ENCODE peak calls at places on chromosomes 11 and 22, in seven cellular contexts. S is AG04450; C is A549; A is BJ; K is upper lobe of left lung; N is foreskin fibroblast; Z is CD4-positive, alpha-beta memory T cell. H is an unnamed sample.

GRCh38 chr11:47726878-47727514 is 11.8 kb upstream of the AGBL2 start:
- DNase-seq in S (no peak), K (no peak), C (no peak), N (no peak), A (no peak), Z (no peak), H (no peak)

GRCh38 chr11:123473941-123474668 is 44.0 kb downstream of the GRAMD1B start:
- DNase-seq in N (peak), K (no peak), C (peak), S (peak), Z (no peak), A (peak), H (peak)

GRCh38 chr11:19071255-19071654 is 10.7 kb upstream of the MRGPRX2 start:
- DNase-seq in C (peak), Z (peak), K (peak), S (peak), A (peak), N (peak), H (peak)

GRCh38 chr22:25564320-25564978 is at the start of gene GRK3:
- DNase-seq in S (no peak), N (peak), C (peak), K (peak), A (no peak), Z (peak), H (no peak)

GRCh38 chr11:121762820-121763219 is 310.1 kb upstream of the SORL1-AS1 start:
- DNase-seq in A (no peak), K (no peak), S (no peak), Z (no peak), N (peak), C (no peak), H (peak)

GRCh38 chr11:65043881-65044501 is 3.0 kb downstream of the SAC3D1 start:
- DNase-seq in S (no peak), K (peak), C (no peak), Z (no peak), A (peak), N (peak), H (no peak)

GRCh38 chr11:832529-833113 is at the start of gene CD151:
- DNase-seq in C (no peak), N (peak), K (no peak), S (no peak), Z (no peak), A (no peak), H (no peak)

GRCh38 chr11:133903875-133904817 is 52.6 kb downstream of the IGSF9B start:
- DNase-seq in S (no peak), N (no peak), A (no peak), K (peak), Z (no peak), C (no peak), H (no peak)

GRCh38 chr11:130646881-130647280 is 198.4 kb downstream of the ADAMTS15 start:
- DNase-seq in C (no peak), A (no peak), N (no peak), K (no peak), Z (no peak), S (no peak), H (no peak)

GRCh38 chr11:105057432-105057831 is 12.3 kb upstream of the CARD16 start:
- DNase-seq in N (no peak), C (no peak), S (no peak), A (no peak), Z (no peak), K (no peak), H (no peak)

GRCh38 chr11:34242037-34242625 is 115.7 kb downstream of the ABTB2 start:
- DNase-seq in N (peak), C (peak), S (no peak), Z (no peak), A (no peak), K (no peak), H (no peak)

GRCh38 chr11:129372609-129373488 is 2.8 kb upstream of the BARX2 start:
- DNase-seq in S (no peak), A (no peak), K (no peak), N (peak), C (no peak), Z (no peak), H (no peak)

GRCh38 chr11:130601141-130601540 is 152.7 kb downstream of the ADAMTS15 start:
- DNase-seq in N (peak), K (peak), A (no peak), C (no peak), Z (no peak), S (no peak), H (no peak)

GRCh38 chr11:48081151-48082010 is 101.0 kb downstream of the PTPRJ start:
- DNase-seq in C (no peak), Z (no peak), A (no peak), N (peak), S (no peak), K (peak), H (no peak)

GRCh38 chr22:28108851-28109250 is 189.8 kb upstream of the PITPNB start:
- DNase-seq in K (no peak), Z (no peak), S (no peak), C (no peak), A (no peak), N (no peak), H (no peak)

GRCh38 chr22:40324468-40325305 is 21.6 kb upstream of the ADSL start:
- DNase-seq in N (no peak), A (no peak), Z (peak), S (no peak), C (no peak), K (no peak), H (no peak)

GRCh38 chr22:49052023-49052538 is 775.6 kb downstream of the BRD1 start:
- DNase-seq in A (no peak), K (no peak), S (no peak), N (peak), C (no peak), Z (peak), H (no peak)

GRCh38 chr11:19816040-19816439 is 103.4 kb downstream of the NAV2 start:
- DNase-seq in S (no peak), C (no peak), N (peak), A (no peak), K (no peak), Z (no peak), H (no peak)

DNA sequence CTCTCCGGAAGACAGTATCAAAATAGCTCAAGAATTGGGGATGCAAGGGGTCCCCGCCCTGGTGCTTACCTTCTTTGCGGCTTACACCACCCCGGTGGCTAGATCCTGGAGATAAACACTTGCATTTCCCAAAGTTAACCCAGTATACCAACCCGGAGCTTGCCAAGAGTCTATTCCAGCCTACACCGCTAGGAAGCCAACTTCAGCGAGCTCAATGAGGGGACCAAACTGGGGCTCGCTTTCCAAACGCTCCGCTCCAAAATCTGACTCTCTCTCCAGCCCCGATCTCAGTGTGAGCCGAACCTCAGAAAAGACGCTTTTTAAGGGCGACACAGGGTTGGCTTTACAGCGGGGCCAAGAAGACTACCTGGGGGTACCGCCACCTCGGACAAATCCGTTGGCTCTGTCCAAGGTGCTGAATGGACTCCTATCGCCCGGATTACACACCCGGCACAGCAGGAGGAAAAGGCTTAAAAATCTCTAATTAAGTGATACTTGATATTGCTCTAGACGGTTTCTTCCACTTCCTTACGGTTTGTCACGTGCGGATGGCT is 20.1 kb upstream of the BDNF start:
- DNase-seq in A (no peak), S (no peak), K (no peak), N (peak), Z (no peak), C (peak), H (no peak)
- H3K4me3 ChIP-seq in A (no peak), S (peak), K (no peak), N (peak), Z (no peak), C (peak), H (no peak)

GRCh38 chr11:2528301-2529050 is 83.7 kb downstream of the KCNQ1 start:
- DNase-seq in C (no peak), N (no peak), Z (no peak), S (no peak), A (no peak), K (peak), H (no peak)
- H3K4me3 ChIP-seq in C (no peak), N (no peak), Z (no peak), S (no peak), A (no peak), K (no peak), H (no peak)

DNA sequence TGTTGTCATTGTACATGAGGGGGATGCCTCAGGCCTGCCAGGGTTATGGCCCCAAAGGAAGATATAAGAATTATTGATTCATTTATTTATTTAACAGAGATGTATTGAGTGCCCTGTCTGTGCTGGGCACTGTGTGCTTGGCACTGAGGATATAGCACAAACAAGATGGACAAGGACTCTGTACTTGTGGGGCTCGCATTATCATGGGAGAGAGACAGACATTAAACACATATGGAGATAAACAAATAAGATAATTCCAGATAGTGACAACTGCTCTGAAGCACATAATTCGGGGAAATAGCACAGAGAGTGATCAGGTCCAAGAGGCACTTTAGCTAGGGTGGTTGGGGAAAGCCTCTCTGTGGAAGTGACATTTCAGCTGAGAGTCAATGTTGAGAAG is 119.8 kb upstream of the ARHGAP20 start:
- DNase-seq in N (no peak), Z (no peak), S (no peak), K (no peak), C (no peak), A (no peak), H (no peak)
- H3K4me3 ChIP-seq in N (no peak), Z (no peak), S (no peak), K (no peak), C (no peak), A (no peak), H (no peak)

GRCh38 chr22:20625270-20625669 is 117.9 kb downstream of the MED15 start:
- DNase-seq in C (no peak), A (no peak), S (no peak), N (no peak), Z (no peak), K (no peak), H (no peak)
- H3K4me3 ChIP-seq in C (no peak), A (no peak), S (no peak), N (no peak), Z (no peak), K (no peak), H (no peak)

DNA sequence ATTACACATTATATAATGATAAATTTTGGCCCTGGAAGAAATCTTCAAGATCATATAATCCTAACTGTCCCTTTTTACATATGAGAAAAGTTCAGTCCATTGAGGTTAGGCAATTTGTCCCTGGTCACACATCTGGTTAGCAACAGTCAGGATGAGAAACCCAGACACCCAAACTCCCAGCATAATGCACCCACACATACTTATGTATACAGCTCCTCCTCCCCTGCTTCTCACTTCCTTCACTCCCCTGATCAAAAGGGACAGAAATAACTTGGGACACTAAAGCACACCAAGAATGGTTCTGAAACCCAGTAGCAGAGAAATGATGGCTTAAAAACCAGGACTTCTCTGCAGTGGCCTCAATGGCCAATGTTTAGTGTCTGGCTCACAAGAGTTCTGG is 11.1 kb downstream of the NUMA1 start:
- DNase-seq in N (peak), S (no peak), C (no peak), Z (no peak), A (no peak), K (no peak), H (no peak)
- H3K4me3 ChIP-seq in N (peak), S (peak), C (no peak), Z (no peak), A (no peak), K (no peak), H (no peak)

DNA sequence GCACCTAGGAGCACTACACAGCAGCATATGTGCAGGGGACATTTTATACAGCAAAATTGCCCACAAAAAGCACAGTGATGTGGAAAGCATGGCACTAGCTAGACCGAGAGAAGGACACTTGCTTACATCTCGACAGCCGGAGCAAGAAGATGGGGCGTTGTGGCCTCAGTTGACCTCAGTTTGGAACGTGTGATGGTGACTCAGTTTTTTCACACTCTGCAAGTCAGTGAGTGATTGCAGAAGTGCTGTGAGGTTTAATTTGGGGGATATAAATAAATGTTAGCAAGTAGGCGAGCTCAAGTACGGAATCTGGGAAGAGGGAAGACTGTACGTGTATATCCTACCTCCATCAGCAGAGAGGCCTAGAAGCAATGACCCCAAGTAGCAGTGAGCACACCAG is 23.3 kb downstream of the LRP5 start:
- DNase-seq in K (no peak), C (no peak), A (no peak), Z (no peak), N (no peak), S (no peak), H (no peak)
- H3K4me3 ChIP-seq in K (no peak), C (no peak), A (no peak), Z (no peak), N (no peak), S (no peak), H (no peak)

GRCh38 chr11:16912607-16913006 is 101.6 kb downstream of the PLEKHA7 start:
- DNase-seq in Z (no peak), A (no peak), K (no peak), S (no peak), C (no peak), N (no peak), H (no peak)

GRCh38 chr11:16911658-16912057 is 102.6 kb downstream of the PLEKHA7 start:
- DNase-seq in N (no peak), S (no peak), K (no peak), A (no peak), C (no peak), Z (no peak), H (no peak)

GRCh38 chr11:16905375-16905774 is 108.8 kb downstream of the PLEKHA7 start:
- DNase-seq in K (no peak), S (no peak), C (no peak), Z (no peak), A (no peak), N (no peak), H (no peak)

GRCh38 chr11:16911186-16911585 is 103.0 kb downstream of the PLEKHA7 start:
- DNase-seq in S (no peak), Z (no peak), C (no peak), K (no peak), A (no peak), N (no peak), H (no peak)

GRCh38 chr11:16909375-16910035 is 104.7 kb downstream of the PLEKHA7 start:
- DNase-seq in Z (no peak), S (no peak), C (no peak), K (no peak), N (no peak), A (no peak), H (no peak)
- H3K4me3 ChIP-seq in Z (no peak), S (no peak), C (no peak), K (no peak), N (no peak), A (no peak), H (no peak)

H was measured in skeletal muscle cell.